ENCODE peak calls at places on chromosome 16, in seven cellular contexts. One of them, this sample, is unnamed.

GRCh38 chr16:4525069-4525468 is 13.5 kb downstream of the CDIP1 start:
- DNase-seq in PC-9: no peak
- DNase-seq in Peyer's patch: no peak
- DNase-seq in CD8-positive, alpha-beta T cell: no peak
- DNase-seq in neural progenitor cell: no peak
- DNase-seq in lower lobe of right lung: no peak
- DNase-seq in psoas muscle: peak; percentile 72
- DNase-seq in this sample: no peak

GRCh38 chr16:49857423-49858181 is 1.7 kb upstream of the ZNF423 start:
- DNase-seq in PC-9: peak; percentile 12
- DNase-seq in Peyer's patch: peak; percentile 78
- DNase-seq in CD8-positive, alpha-beta T cell: no peak
- DNase-seq in neural progenitor cell: peak; percentile 85
- DNase-seq in lower lobe of right lung: no peak
- DNase-seq in psoas muscle: peak; percentile 87
- DNase-seq in this sample: peak; percentile 83

GRCh38 chr16:50634947-50635346 is 46.2 kb downstream of the SNX20 start:
- DNase-seq in PC-9: no peak
- DNase-seq in Peyer's patch: no peak
- DNase-seq in CD8-positive, alpha-beta T cell: no peak
- DNase-seq in neural progenitor cell: no peak
- DNase-seq in lower lobe of right lung: no peak
- DNase-seq in psoas muscle: no peak
- DNase-seq in this sample: no peak

GRCh38 chr16:17273142-17273561 is 197.6 kb downstream of the XYLT1 start:
- DNase-seq in PC-9: no peak
- DNase-seq in Peyer's patch: no peak
- DNase-seq in CD8-positive, alpha-beta T cell: no peak
- DNase-seq in neural progenitor cell: no peak
- DNase-seq in lower lobe of right lung: no peak
- DNase-seq in psoas muscle: no peak
- DNase-seq in this sample: no peak

GRCh38 chr16:64428463-64428862 is 693.4 kb downstream of the CDH11 start:
- DNase-seq in PC-9: no peak
- DNase-seq in Peyer's patch: no peak
- DNase-seq in CD8-positive, alpha-beta T cell: no peak
- DNase-seq in neural progenitor cell: no peak
- DNase-seq in lower lobe of right lung: no peak
- DNase-seq in psoas muscle: no peak
- DNase-seq in this sample: no peak

GRCh38 chr16:8768701-8769100 is 28.7 kb downstream of the TMEM186 start:
- DNase-seq in PC-9: no peak
- DNase-seq in Peyer's patch: no peak
- DNase-seq in CD8-positive, alpha-beta T cell: no peak
- DNase-seq in neural progenitor cell: peak; percentile 81
- DNase-seq in lower lobe of right lung: no peak
- DNase-seq in psoas muscle: no peak
- DNase-seq in this sample: no peak

GRCh38 chr16:80806957-80807356 is 2.6 kb upstream of the CDYL2 start:
- DNase-seq in PC-9: no peak
- DNase-seq in Peyer's patch: no peak
- DNase-seq in CD8-positive, alpha-beta T cell: no peak
- DNase-seq in neural progenitor cell: no peak
- DNase-seq in lower lobe of right lung: no peak
- DNase-seq in psoas muscle: no peak
- DNase-seq in this sample: no peak

GRCh38 chr16:24670623-24671454 is 58.6 kb upstream of the TNRC6A start:
- DNase-seq in PC-9: no peak
- DNase-seq in Peyer's patch: no peak
- DNase-seq in CD8-positive, alpha-beta T cell: no peak
- DNase-seq in neural progenitor cell: peak; percentile 67
- DNase-seq in lower lobe of right lung: peak; percentile 46
- DNase-seq in psoas muscle: peak; percentile 68
- DNase-seq in this sample: no peak

GRCh38 chr16:89315791-89316581 is 98.5 kb downstream of the ZNF778 start:
- DNase-seq in PC-9: peak; percentile 72
- DNase-seq in Peyer's patch: peak; percentile 69
- DNase-seq in CD8-positive, alpha-beta T cell: peak; percentile 45
- DNase-seq in neural progenitor cell: no peak
- DNase-seq in lower lobe of right lung: peak; percentile 63
- DNase-seq in psoas muscle: no peak
- DNase-seq in this sample: no peak

GRCh38 chr16:8753411-8754054 is 43.9 kb downstream of the TMEM186 start:
- DNase-seq in PC-9: no peak
- DNase-seq in Peyer's patch: no peak
- DNase-seq in CD8-positive, alpha-beta T cell: no peak
- DNase-seq in neural progenitor cell: no peak
- DNase-seq in lower lobe of right lung: no peak
- DNase-seq in psoas muscle: no peak
- DNase-seq in this sample: peak; percentile 59

GRCh38 chr16:58381661-58382060 is 10.6 kb upstream of the GINS3 start:
- DNase-seq in PC-9: no peak
- DNase-seq in Peyer's patch: no peak
- DNase-seq in CD8-positive, alpha-beta T cell: no peak
- DNase-seq in neural progenitor cell: no peak
- DNase-seq in lower lobe of right lung: no peak
- DNase-seq in psoas muscle: no peak
- DNase-seq in this sample: no peak

GRCh38 chr16:65546353-65546791 is 424.5 kb upstream of the CDH11 start:
- DNase-seq in PC-9: no peak
- DNase-seq in Peyer's patch: no peak
- DNase-seq in CD8-positive, alpha-beta T cell: no peak
- DNase-seq in neural progenitor cell: no peak
- DNase-seq in lower lobe of right lung: no peak
- DNase-seq in psoas muscle: no peak
- DNase-seq in this sample: no peak

GRCh38 chr16:89958068-89958467 is 9.5 kb downstream of the DEF8 start:
- DNase-seq in PC-9: no peak
- DNase-seq in Peyer's patch: no peak
- DNase-seq in CD8-positive, alpha-beta T cell: no peak
- DNase-seq in neural progenitor cell: peak; percentile 58
- DNase-seq in lower lobe of right lung: peak; percentile 65
- DNase-seq in psoas muscle: peak; percentile 70
- DNase-seq in this sample: peak; percentile 75

GRCh38 chr16:54242199-54242598 is 44.4 kb downstream of the IRX3 start:
- DNase-seq in PC-9: peak; percentile 13
- DNase-seq in Peyer's patch: no peak
- DNase-seq in CD8-positive, alpha-beta T cell: no peak
- DNase-seq in neural progenitor cell: peak; percentile 71
- DNase-seq in lower lobe of right lung: no peak
- DNase-seq in psoas muscle: no peak
- DNase-seq in this sample: peak; percentile 76

GRCh38 chr16:50285406-50286003 is 19.2 kb downstream of the ADCY7 start:
- DNase-seq in PC-9: no peak
- DNase-seq in Peyer's patch: no peak
- DNase-seq in CD8-positive, alpha-beta T cell: no peak
- DNase-seq in neural progenitor cell: no peak
- DNase-seq in lower lobe of right lung: no peak
- DNase-seq in psoas muscle: no peak
- DNase-seq in this sample: no peak

GRCh38 chr16:66030036-66030435 is 336.5 kb upstream of the CDH5 start:
- DNase-seq in PC-9: no peak
- DNase-seq in Peyer's patch: no peak
- DNase-seq in CD8-positive, alpha-beta T cell: no peak
- DNase-seq in neural progenitor cell: no peak
- DNase-seq in lower lobe of right lung: no peak
- DNase-seq in psoas muscle: no peak
- DNase-seq in this sample: no peak

GRCh38 chr16:48117217-48118105 is 38.3 kb downstream of the ABCC12 start:
- DNase-seq in PC-9: peak; percentile 46
- DNase-seq in Peyer's patch: no peak
- DNase-seq in CD8-positive, alpha-beta T cell: peak; percentile 5
- DNase-seq in neural progenitor cell: peak; percentile 89
- DNase-seq in lower lobe of right lung: peak; percentile 62
- DNase-seq in psoas muscle: peak; percentile 64
- DNase-seq in this sample: peak; percentile 81

GRCh38 chr16:28822520-28823290 is at the start of gene ATXN2L:
- DNase-seq in PC-9: peak; percentile 95
- DNase-seq in Peyer's patch: peak; percentile 95
- DNase-seq in CD8-positive, alpha-beta T cell: peak; percentile 81
- DNase-seq in neural progenitor cell: peak; percentile 96
- DNase-seq in lower lobe of right lung: peak; percentile 98
- DNase-seq in psoas muscle: peak; percentile 97
- DNase-seq in this sample: peak; percentile 90

GRCh38 chr16:49330562-49331201 is 42.9 kb upstream of the C16orf78 start:
- DNase-seq in PC-9: no peak
- DNase-seq in Peyer's patch: no peak
- DNase-seq in CD8-positive, alpha-beta T cell: no peak
- DNase-seq in neural progenitor cell: no peak
- DNase-seq in lower lobe of right lung: no peak
- DNase-seq in psoas muscle: no peak
- DNase-seq in this sample: no peak

GRCh38 chr16:69123894-69124293 is 8.5 kb downstream of the CHTF8 start:
- DNase-seq in PC-9: peak; percentile 47
- DNase-seq in Peyer's patch: no peak
- DNase-seq in CD8-positive, alpha-beta T cell: peak; percentile 28
- DNase-seq in neural progenitor cell: peak; percentile 79
- DNase-seq in lower lobe of right lung: no peak
- DNase-seq in psoas muscle: no peak
- DNase-seq in this sample: peak; percentile 79

GRCh38 chr16:61993076-61993475 is 43.2 kb downstream of the CDH8 start:
- DNase-seq in PC-9: no peak
- DNase-seq in Peyer's patch: no peak
- DNase-seq in CD8-positive, alpha-beta T cell: no peak
- DNase-seq in neural progenitor cell: no peak
- DNase-seq in lower lobe of right lung: no peak
- DNase-seq in psoas muscle: no peak
- DNase-seq in this sample: no peak

GRCh38 chr16:61998460-61998859 is 37.8 kb downstream of the CDH8 start:
- DNase-seq in PC-9: no peak
- DNase-seq in Peyer's patch: no peak
- DNase-seq in CD8-positive, alpha-beta T cell: no peak
- DNase-seq in neural progenitor cell: no peak
- DNase-seq in lower lobe of right lung: no peak
- DNase-seq in psoas muscle: no peak
- DNase-seq in this sample: no peak
- H3K4me1 ChIP-seq in PC-9: no peaks in the 10 kb centered on the region
- H3K4me1 ChIP-seq in Peyer's patch: no peaks in the 10 kb centered on the region
- H3K4me1 ChIP-seq in CD8-positive, alpha-beta T cell: no peaks in the 10 kb centered on the region
- H3K4me1 ChIP-seq in neural progenitor cell: no peaks in the 10 kb centered on the region
- H3K4me1 ChIP-seq in lower lobe of right lung: no peaks in the 10 kb centered on the region
- H3K4me1 ChIP-seq in psoas muscle: no peaks in the 10 kb centered on the region
- H3K4me1 ChIP-seq in this sample: no peaks in the 10 kb centered on the region

GRCh38 chr16:11597268-11597690 is 10.6 kb upstream of the LITAF start:
- DNase-seq in PC-9: peak; percentile 74
- DNase-seq in Peyer's patch: no peak
- DNase-seq in CD8-positive, alpha-beta T cell: no peak
- DNase-seq in neural progenitor cell: no peak
- DNase-seq in lower lobe of right lung: peak; percentile 60
- DNase-seq in psoas muscle: peak; percentile 20
- DNase-seq in this sample: no peak
- TF ChIP-seq CTCF in PC-9: no peak
- TF ChIP-seq CTCF in Peyer's patch: no peak
- TF ChIP-seq CTCF in CD8-positive, alpha-beta T cell: no peak
- TF ChIP-seq CTCF in neural progenitor cell: no peak
- TF ChIP-seq CTCF in lower lobe of right lung: no peak
- TF ChIP-seq CTCF in psoas muscle: no peak
- TF ChIP-seq CTCF in this sample: no peak

DNA sequence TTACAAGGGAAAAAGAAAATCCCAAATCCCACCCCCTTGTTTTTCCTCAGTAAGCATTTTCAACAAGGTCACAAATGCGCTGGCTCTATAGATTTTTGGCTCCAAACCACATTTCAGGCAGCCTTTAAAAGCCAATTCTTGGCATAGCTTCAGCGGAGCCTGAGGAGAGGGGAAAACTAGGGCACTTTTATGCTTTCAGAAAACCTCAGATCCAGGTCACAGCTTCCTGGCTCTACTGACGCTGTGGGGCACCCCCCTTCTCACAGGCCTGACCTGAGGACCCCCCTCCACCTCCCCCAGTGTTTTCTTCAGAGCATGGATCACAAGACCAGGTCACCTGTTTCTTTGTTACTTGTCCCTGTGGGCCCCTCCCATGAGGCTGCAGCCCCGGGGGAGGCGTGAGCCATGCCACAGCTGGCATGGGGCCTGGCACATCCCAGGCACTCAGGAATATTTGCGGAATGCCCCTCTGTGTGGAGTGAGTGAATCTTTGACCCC is 30.1 kb upstream of the MTSS2 start:
- DNase-seq in PC-9: no peak
- DNase-seq in Peyer's patch: no peak
- DNase-seq in CD8-positive, alpha-beta T cell: no peak
- DNase-seq in neural progenitor cell: no peak
- DNase-seq in lower lobe of right lung: no peak
- DNase-seq in psoas muscle: no peak
- DNase-seq in this sample: no peak
- H3K4me3 ChIP-seq in PC-9: no peak overlapping the region
- H3K4me3 ChIP-seq in Peyer's patch: no peak overlapping the region
- H3K4me3 ChIP-seq in CD8-positive, alpha-beta T cell: no peak overlapping the region
- H3K4me3 ChIP-seq in neural progenitor cell: no peak overlapping the region
- H3K4me3 ChIP-seq in lower lobe of right lung: no peak overlapping the region
- H3K4me3 ChIP-seq in psoas muscle: peak overlapping the region; percentile 22
- H3K4me3 ChIP-seq in this sample: no peak overlapping the region

DNA sequence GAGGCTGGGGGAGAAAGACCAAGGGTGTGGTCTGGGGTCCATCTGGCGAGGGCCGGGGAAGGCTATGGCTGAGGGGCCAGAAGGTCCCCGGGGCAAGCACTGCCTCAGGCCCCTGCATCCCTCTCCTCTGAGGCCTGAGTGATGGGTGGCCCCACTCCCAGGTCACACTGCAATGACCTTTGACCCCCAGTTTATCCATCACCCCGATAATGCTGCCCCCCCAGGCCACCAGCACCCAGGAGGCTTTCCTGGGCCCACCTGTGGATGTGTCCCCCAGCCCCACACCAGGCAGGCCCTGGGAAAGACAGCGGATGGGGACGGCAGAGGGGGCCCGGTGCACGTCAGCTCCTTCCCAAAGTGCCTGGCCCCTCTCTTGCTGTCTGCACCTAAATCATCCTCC is 22.5 kb upstream of the CACNA1H start:
- DNase-seq in PC-9: no peak
- DNase-seq in Peyer's patch: no peak
- DNase-seq in CD8-positive, alpha-beta T cell: no peak
- DNase-seq in neural progenitor cell: no peak
- DNase-seq in lower lobe of right lung: no peak
- DNase-seq in psoas muscle: no peak
- DNase-seq in this sample: no peak
- H3K4me1 ChIP-seq in PC-9: no peaks in the 10 kb centered on the region
- H3K4me1 ChIP-seq in Peyer's patch: no peaks in the 10 kb centered on the region
- H3K4me1 ChIP-seq in CD8-positive, alpha-beta T cell: no peaks in the 10 kb centered on the region
- H3K4me1 ChIP-seq in neural progenitor cell: peaks cover 12% of the 10 kb centered on the region
- H3K4me1 ChIP-seq in lower lobe of right lung: no peaks in the 10 kb centered on the region
- H3K4me1 ChIP-seq in psoas muscle: no peaks in the 10 kb centered on the region
- H3K4me1 ChIP-seq in this sample: no peaks in the 10 kb centered on the region